ENCODE peak calls at places on chromosomes 13 and 19, in eight cellular contexts. One of them, this sample, is unnamed.
A peak's percentile ranks its signal among the peaks of the same experiment; 100 is the strongest.

GRCh38 chr19:8511573-8512101 is 2.3 kb downstream of the ZNF414 start:
- DNase-seq in fibroblast of villous mesenchyme: no peak
- DNase-seq in CD8-positive, alpha-beta T cell: no peak
- DNase-seq in GM12865: no peak
- DNase-seq in GM23338: no peak
- DNase-seq in lower leg skin: no peak
- DNase-seq in colonic mucosa: peak; percentile 53
- DNase-seq in endodermal cell: no peak
- DNase-seq in this sample: no peak

GRCh38 chr13:56561327-56561726 is 579.4 kb upstream of the PRR20A start:
- DNase-seq in fibroblast of villous mesenchyme: no peak
- DNase-seq in CD8-positive, alpha-beta T cell: no peak
- DNase-seq in GM12865: no peak
- DNase-seq in GM23338: peak; percentile 26
- DNase-seq in lower leg skin: no peak
- DNase-seq in colonic mucosa: no peak
- DNase-seq in endodermal cell: no peak
- DNase-seq in this sample: no peak

GRCh38 chr19:17090501-17091074 is 15.0 kb downstream of the MYO9B start:
- DNase-seq in fibroblast of villous mesenchyme: peak; percentile 55
- DNase-seq in CD8-positive, alpha-beta T cell: peak; percentile 46
- DNase-seq in GM12865: no peak
- DNase-seq in GM23338: no peak
- DNase-seq in lower leg skin: peak; percentile 77
- DNase-seq in colonic mucosa: no peak
- DNase-seq in endodermal cell: no peak
- DNase-seq in this sample: no peak

GRCh38 chr13:102033719-102034446 is 368.0 kb downstream of the FGF14 start:
- DNase-seq in fibroblast of villous mesenchyme: no peak
- DNase-seq in CD8-positive, alpha-beta T cell: no peak
- DNase-seq in GM12865: no peak
- DNase-seq in GM23338: no peak
- DNase-seq in lower leg skin: no peak
- DNase-seq in colonic mucosa: no peak
- DNase-seq in endodermal cell: no peak
- DNase-seq in this sample: no peak

GRCh38 chr19:40714519-40715299 is 2.0 kb downstream of the COQ8B start:
- DNase-seq in fibroblast of villous mesenchyme: peak; percentile 95
- DNase-seq in CD8-positive, alpha-beta T cell: peak; percentile 94
- DNase-seq in GM12865: peak; percentile 94
- DNase-seq in GM23338: peak; percentile 98
- DNase-seq in lower leg skin: peak; percentile 99
- DNase-seq in colonic mucosa: peak; percentile 97
- DNase-seq in endodermal cell: peak; percentile 98
- DNase-seq in this sample: peak; percentile 93

GRCh38 chr13:24606486-24607170 is 73.6 kb upstream of the ATP12A start:
- DNase-seq in fibroblast of villous mesenchyme: no peak
- DNase-seq in CD8-positive, alpha-beta T cell: no peak
- DNase-seq in GM12865: no peak
- DNase-seq in GM23338: no peak
- DNase-seq in lower leg skin: no peak
- DNase-seq in colonic mucosa: no peak
- DNase-seq in endodermal cell: no peak
- DNase-seq in this sample: no peak

GRCh38 chr13:33637978-33638743 is 179.8 kb upstream of the RFC3 start:
- DNase-seq in fibroblast of villous mesenchyme: no peak
- DNase-seq in CD8-positive, alpha-beta T cell: no peak
- DNase-seq in GM12865: no peak
- DNase-seq in GM23338: peak; percentile 30
- DNase-seq in lower leg skin: no peak
- DNase-seq in colonic mucosa: no peak
- DNase-seq in endodermal cell: no peak
- DNase-seq in this sample: peak; percentile 69

GRCh38 chr13:49220856-49221614 is 897 bp downstream of the MLNR start:
- DNase-seq in fibroblast of villous mesenchyme: no peak
- DNase-seq in CD8-positive, alpha-beta T cell: no peak
- DNase-seq in GM12865: no peak
- DNase-seq in GM23338: peak; percentile 57
- DNase-seq in lower leg skin: no peak
- DNase-seq in colonic mucosa: no peak
- DNase-seq in endodermal cell: peak; percentile 75
- DNase-seq in this sample: no peak

GRCh38 chr13:26946675-26947342 is 186.2 kb upstream of the GPR12 start:
- DNase-seq in fibroblast of villous mesenchyme: peak; percentile 81
- DNase-seq in CD8-positive, alpha-beta T cell: no peak
- DNase-seq in GM12865: peak; percentile 66
- DNase-seq in GM23338: peak; percentile 74
- DNase-seq in lower leg skin: no peak
- DNase-seq in colonic mucosa: no peak
- DNase-seq in endodermal cell: no peak
- DNase-seq in this sample: peak; percentile 86

GRCh38 chr13:104143760-104144406 is 1077.7 kb upstream of the SLC10A2 start:
- DNase-seq in fibroblast of villous mesenchyme: no peak
- DNase-seq in CD8-positive, alpha-beta T cell: no peak
- DNase-seq in GM12865: no peak
- DNase-seq in GM23338: peak; percentile 25
- DNase-seq in lower leg skin: no peak
- DNase-seq in colonic mucosa: no peak
- DNase-seq in endodermal cell: peak; percentile 53
- DNase-seq in this sample: no peak

GRCh38 chr19:17686592-17687042 is 1.5 kb downstream of the UNC13A start:
- DNase-seq in fibroblast of villous mesenchyme: no peak
- DNase-seq in CD8-positive, alpha-beta T cell: no peak
- DNase-seq in GM12865: no peak
- DNase-seq in GM23338: peak; percentile 90
- DNase-seq in lower leg skin: no peak
- DNase-seq in colonic mucosa: peak; percentile 20
- DNase-seq in endodermal cell: peak; percentile 95
- DNase-seq in this sample: peak; percentile 12

GRCh38 chr19:1925544-1925943 is 15.4 kb upstream of the CSNK1G2 start:
- DNase-seq in fibroblast of villous mesenchyme: no peak
- DNase-seq in CD8-positive, alpha-beta T cell: no peak
- DNase-seq in GM12865: no peak
- DNase-seq in GM23338: no peak
- DNase-seq in lower leg skin: no peak
- DNase-seq in colonic mucosa: no peak
- DNase-seq in endodermal cell: no peak
- DNase-seq in this sample: no peak

GRCh38 chr13:98890186-98890585 is 87.7 kb downstream of the DOCK9 start:
- DNase-seq in fibroblast of villous mesenchyme: peak; percentile 90
- DNase-seq in CD8-positive, alpha-beta T cell: no peak
- DNase-seq in GM12865: no peak
- DNase-seq in GM23338: no peak
- DNase-seq in lower leg skin: no peak
- DNase-seq in colonic mucosa: no peak
- DNase-seq in endodermal cell: no peak
- DNase-seq in this sample: peak; percentile 53

GRCh38 chr13:36088001-36088400 is 43.2 kb downstream of the DCLK1 start:
- DNase-seq in fibroblast of villous mesenchyme: no peak
- DNase-seq in CD8-positive, alpha-beta T cell: no peak
- DNase-seq in GM12865: no peak
- DNase-seq in GM23338: no peak
- DNase-seq in lower leg skin: no peak
- DNase-seq in colonic mucosa: no peak
- DNase-seq in endodermal cell: no peak
- DNase-seq in this sample: no peak

GRCh38 chr19:7673995-7674667 is 2.8 kb upstream of the MCEMP1 start:
- DNase-seq in fibroblast of villous mesenchyme: peak; percentile 83
- DNase-seq in CD8-positive, alpha-beta T cell: no peak
- DNase-seq in GM12865: peak; percentile 80
- DNase-seq in GM23338: peak; percentile 87
- DNase-seq in lower leg skin: peak; percentile 94
- DNase-seq in colonic mucosa: peak; percentile 86
- DNase-seq in endodermal cell: peak; percentile 82
- DNase-seq in this sample: peak; percentile 66

GRCh38 chr13:40158218-40158617 is 502.8 kb downstream of the COG6 start:
- DNase-seq in fibroblast of villous mesenchyme: no peak
- DNase-seq in CD8-positive, alpha-beta T cell: no peak
- DNase-seq in GM12865: no peak
- DNase-seq in GM23338: no peak
- DNase-seq in lower leg skin: no peak
- DNase-seq in colonic mucosa: no peak
- DNase-seq in endodermal cell: no peak
- DNase-seq in this sample: peak; percentile 64

GRCh38 chr19:46775642-46776258 is 12.6 kb downstream of the SLC1A5 start:
- DNase-seq in fibroblast of villous mesenchyme: no peak
- DNase-seq in CD8-positive, alpha-beta T cell: no peak
- DNase-seq in GM12865: no peak
- DNase-seq in GM23338: no peak
- DNase-seq in lower leg skin: no peak
- DNase-seq in colonic mucosa: no peak
- DNase-seq in endodermal cell: no peak
- DNase-seq in this sample: no peak

GRCh38 chr13:109803822-109804221 is 17.4 kb upstream of the IRS2 start:
- DNase-seq in fibroblast of villous mesenchyme: no peak
- DNase-seq in CD8-positive, alpha-beta T cell: no peak
- DNase-seq in GM12865: no peak
- DNase-seq in GM23338: no peak
- DNase-seq in lower leg skin: no peak
- DNase-seq in colonic mucosa: no peak
- DNase-seq in endodermal cell: no peak
- DNase-seq in this sample: no peak

GRCh38 chr13:107210216-107211010 is 642.5 kb upstream of the ARGLU1 start:
- DNase-seq in fibroblast of villous mesenchyme: peak; percentile 67
- DNase-seq in CD8-positive, alpha-beta T cell: no peak
- DNase-seq in GM12865: peak; percentile 10
- DNase-seq in GM23338: no peak
- DNase-seq in lower leg skin: no peak
- DNase-seq in colonic mucosa: no peak
- DNase-seq in endodermal cell: no peak
- DNase-seq in this sample: peak; percentile 26

GRCh38 chr13:77330009-77330471 is 3.1 kb upstream of the MYCBP2 start:
- DNase-seq in fibroblast of villous mesenchyme: peak; percentile 25
- DNase-seq in CD8-positive, alpha-beta T cell: no peak
- DNase-seq in GM12865: peak; percentile 37
- DNase-seq in GM23338: no peak
- DNase-seq in lower leg skin: no peak
- DNase-seq in colonic mucosa: no peak
- DNase-seq in endodermal cell: no peak
- DNase-seq in this sample: no peak

GRCh38 chr13:99376924-99377323 is 69.7 kb upstream of the GPR183 start:
- DNase-seq in fibroblast of villous mesenchyme: no peak
- DNase-seq in CD8-positive, alpha-beta T cell: no peak
- DNase-seq in GM12865: no peak
- DNase-seq in GM23338: no peak
- DNase-seq in lower leg skin: peak; percentile 46
- DNase-seq in colonic mucosa: no peak
- DNase-seq in endodermal cell: peak; percentile 38
- DNase-seq in this sample: no peak

DNA sequence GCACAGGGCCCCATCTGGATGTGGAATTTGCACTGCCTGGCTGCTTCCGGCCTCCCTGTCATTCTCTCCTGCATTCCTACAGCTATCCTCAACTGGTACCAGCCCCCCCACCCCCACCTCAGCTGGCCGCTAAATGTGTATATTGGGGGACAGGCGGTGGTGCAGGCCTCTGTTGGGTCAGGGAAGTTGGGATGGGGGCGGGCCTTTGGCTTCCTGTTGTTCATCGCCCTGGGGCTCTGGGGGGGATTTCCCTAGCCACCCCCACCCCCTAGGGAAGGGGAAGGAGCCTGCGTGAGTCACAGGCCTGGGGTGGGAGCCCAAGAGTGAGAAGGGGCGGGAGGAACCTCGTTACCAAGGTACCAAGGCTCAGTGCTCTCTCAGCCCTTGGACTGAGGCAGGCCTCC is 10.6 kb downstream of the POU2F2 start:
- DNase-seq in fibroblast of villous mesenchyme: peak; percentile 30
- DNase-seq in CD8-positive, alpha-beta T cell: peak; percentile 83
- DNase-seq in GM12865: peak; percentile 77
- DNase-seq in GM23338: peak; percentile 69
- DNase-seq in lower leg skin: peak; percentile 88
- DNase-seq in colonic mucosa: peak; percentile 43
- DNase-seq in endodermal cell: peak; percentile 66
- DNase-seq in this sample: peak; percentile 72
- H3K4me3 ChIP-seq in fibroblast of villous mesenchyme: no peak overlapping the region
- H3K4me3 ChIP-seq in CD8-positive, alpha-beta T cell: peak overlapping the region; percentile 19
- H3K4me3 ChIP-seq in GM12865: peak overlapping the region; percentile 63
- H3K4me3 ChIP-seq in GM23338: no peak overlapping the region
- H3K4me3 ChIP-seq in lower leg skin: no peak overlapping the region
- H3K4me3 ChIP-seq in colonic mucosa: no peak overlapping the region
- H3K4me3 ChIP-seq in endodermal cell: no peak overlapping the region
- H3K4me3 ChIP-seq in this sample: no peak overlapping the region

GRCh38 chr13:30115257-30115600 is 192.1 kb downstream of the KATNAL1 start:
- DNase-seq in fibroblast of villous mesenchyme: no peak
- DNase-seq in CD8-positive, alpha-beta T cell: no peak
- DNase-seq in GM12865: no peak
- DNase-seq in GM23338: no peak
- DNase-seq in lower leg skin: no peak
- DNase-seq in colonic mucosa: no peak
- DNase-seq in endodermal cell: no peak
- DNase-seq in this sample: no peak
- TF ChIP-seq CTCF in fibroblast of villous mesenchyme: no peak
- TF ChIP-seq CTCF in CD8-positive, alpha-beta T cell: peak; percentile 61
- TF ChIP-seq CTCF in GM12865: no peak
- TF ChIP-seq CTCF in GM23338: no peak
- TF ChIP-seq CTCF in lower leg skin: no peak
- TF ChIP-seq CTCF in colonic mucosa: peak; percentile 35
- TF ChIP-seq CTCF in endodermal cell: no peak
- TF ChIP-seq CTCF in this sample: no peak

DNA sequence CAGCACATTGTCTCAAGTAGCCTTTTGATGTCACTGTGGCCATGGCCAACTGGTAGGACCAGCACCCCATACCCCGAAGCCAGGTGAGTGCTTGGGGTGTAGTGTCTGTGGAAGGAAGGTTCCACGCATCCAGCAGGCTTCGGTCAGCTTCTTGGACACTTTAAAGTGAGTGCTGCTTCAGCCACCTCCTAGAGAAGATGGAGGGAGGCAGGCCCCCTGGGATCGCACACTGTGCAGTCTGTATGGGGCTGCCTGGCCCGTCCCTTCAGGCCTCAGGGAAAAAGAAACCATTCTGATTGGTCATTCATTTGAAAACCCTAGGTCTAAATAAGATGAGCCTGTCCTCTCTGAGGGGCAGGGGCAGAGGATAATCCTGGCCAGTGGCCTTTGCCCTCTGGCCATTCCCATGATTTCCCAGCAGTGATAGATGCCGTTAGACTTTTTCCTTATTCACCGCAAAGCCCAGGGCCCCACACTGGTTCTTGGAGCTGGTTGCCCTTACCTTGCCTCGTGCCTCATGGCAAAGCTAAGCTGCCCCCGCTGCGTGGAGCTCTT is 30.7 kb downstream of the GATAD2A start:
- DNase-seq in fibroblast of villous mesenchyme: no peak
- DNase-seq in CD8-positive, alpha-beta T cell: no peak
- DNase-seq in GM12865: no peak
- DNase-seq in GM23338: no peak
- DNase-seq in lower leg skin: no peak
- DNase-seq in colonic mucosa: no peak
- DNase-seq in endodermal cell: no peak
- DNase-seq in this sample: no peak
- H3K4me3 ChIP-seq in fibroblast of villous mesenchyme: no peak overlapping the region
- H3K4me3 ChIP-seq in CD8-positive, alpha-beta T cell: no peak overlapping the region
- H3K4me3 ChIP-seq in GM12865: no peak overlapping the region
- H3K4me3 ChIP-seq in GM23338: no peak overlapping the region
- H3K4me3 ChIP-seq in lower leg skin: no peak overlapping the region
- H3K4me3 ChIP-seq in colonic mucosa: no peak overlapping the region
- H3K4me3 ChIP-seq in endodermal cell: no peak overlapping the region
- H3K4me3 ChIP-seq in this sample: no peak overlapping the region

DNA sequence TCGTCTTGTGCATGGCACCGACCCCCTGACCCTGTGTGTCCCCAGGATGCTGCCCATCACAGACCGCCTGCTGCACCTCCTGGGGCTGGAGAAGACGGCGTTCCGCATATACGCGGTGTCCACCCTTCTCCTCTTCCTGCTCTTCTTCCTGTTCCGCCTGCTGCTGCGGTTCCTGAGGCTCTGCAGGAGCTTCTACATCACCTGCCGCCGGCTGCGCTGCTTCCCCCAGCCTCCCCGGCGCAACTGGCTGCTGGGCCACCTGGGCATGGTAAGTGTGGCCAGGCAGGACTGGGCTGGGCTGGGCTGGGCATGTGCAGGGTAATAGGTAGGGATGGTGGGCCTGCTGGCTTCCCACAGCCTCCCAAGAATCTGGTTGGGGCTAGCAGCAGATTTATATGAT is 17.0 kb downstream of the CYP4F22 start:
- DNase-seq in fibroblast of villous mesenchyme: no peak
- DNase-seq in CD8-positive, alpha-beta T cell: no peak
- DNase-seq in GM12865: no peak
- DNase-seq in GM23338: no peak
- DNase-seq in lower leg skin: no peak
- DNase-seq in colonic mucosa: no peak
- DNase-seq in endodermal cell: no peak
- DNase-seq in this sample: no peak
- TF ChIP-seq CTCF in fibroblast of villous mesenchyme: no peak
- TF ChIP-seq CTCF in CD8-positive, alpha-beta T cell: no peak
- TF ChIP-seq CTCF in GM12865: no peak
- TF ChIP-seq CTCF in GM23338: no peak
- TF ChIP-seq CTCF in lower leg skin: no peak
- TF ChIP-seq CTCF in colonic mucosa: no peak
- TF ChIP-seq CTCF in endodermal cell: no peak
- TF ChIP-seq CTCF in this sample: no peak